ENCODE peak calls at places on chromosomes 3 and 15, in eight cellular contexts. X is heart right ventricle; D is cardiac muscle cell; W is ovary; Z is fibroblast of lung; H is uterus; J is CD8-positive, alpha-beta T cell; Y is endothelial cell of umbilical vein. M is an unnamed sample.

GRCh38 chr15:56343879-56344278 is 21.3 kb upstream of the TEX9 start:
- DNase-seq in J (no peak), H (no peak), Y (no peak), Z (no peak), X (no peak), W (no peak), D (no peak), M (no peak)

GRCh38 chr15:88708256-88709054 is 69.6 kb downstream of the ISG20 start:
- DNase-seq in Z (no peak), W (no peak), H (no peak), X (peak; percentile 26), J (no peak), D (peak; percentile 9), Y (no peak), M (no peak)

GRCh38 chr3:143963946-143964345 is 7.7 kb upstream of the DIPK2A start:
- DNase-seq in H (no peak), J (no peak), W (no peak), D (no peak), X (no peak), Z (no peak), Y (no peak), M (no peak)

GRCh38 chr3:105473521-105474223 is 107.0 kb downstream of the ALCAM start:
- DNase-seq in Z (peak; percentile 99), X (no peak), J (no peak), Y (no peak), D (peak; percentile 70), H (no peak), W (no peak), M (no peak)

GRCh38 chr15:28169361-28169760 is 70.2 kb upstream of the OCA2 start:
- DNase-seq in Z (no peak), Y (no peak), J (no peak), W (no peak), H (no peak), X (no peak), D (no peak), M (no peak)

GRCh38 chr3:121330586-121330985 is 215.2 kb downstream of the POLQ start:
- DNase-seq in Y (no peak), X (no peak), J (no peak), W (no peak), D (no peak), Z (peak; percentile 0), H (no peak), M (no peak)

GRCh38 chr3:86948840-86949239 is 42.1 kb downstream of the VGLL3 start:
- DNase-seq in H (no peak), W (no peak), J (no peak), D (peak; percentile 61), Z (peak; percentile 87), Y (no peak), X (no peak), M (no peak)

GRCh38 chr3:11060500-11061251 is 68.1 kb downstream of the SLC6A1 start:
- DNase-seq in H (peak; percentile 43), Y (peak; percentile 54), W (peak; percentile 76), D (peak; percentile 73), Z (peak; percentile 50), J (peak; percentile 5), X (peak; percentile 60), M (peak; percentile 61)

GRCh38 chr3:45776611-45777010 is 19.7 kb downstream of the SLC6A20 start:
- DNase-seq in Y (no peak), Z (no peak), H (no peak), W (no peak), X (no peak), D (peak; percentile 24), J (no peak), M (no peak)

GRCh38 chr15:40809051-40809450 is 1.8 kb upstream of the DNAJC17 start:
- DNase-seq in H (no peak), D (no peak), W (peak; percentile 33), J (no peak), Y (no peak), Z (no peak), X (no peak), M (no peak)

GRCh38 chr15:40806672-40807027 is 239 bp upstream of the ZFYVE19 start:
- DNase-seq in Z (no peak), J (no peak), X (no peak), Y (no peak), W (no peak), D (no peak), H (no peak), M (no peak)

GRCh38 chr15:40803688-40804087 is 3.2 kb upstream of the ZFYVE19 start:
- DNase-seq in H (no peak), D (no peak), W (no peak), Z (no peak), J (no peak), X (no peak), Y (no peak), M (no peak)

GRCh38 chr15:40807028-40807887 is at the start of the genes DNAJC17 and ZFYVE19:
- DNase-seq in W (peak; percentile 94), X (peak; percentile 95), H (peak; percentile 96), Z (peak; percentile 97), J (peak; percentile 86), D (peak; percentile 99), Y (peak; percentile 98), M (peak; percentile 99)

DNA sequence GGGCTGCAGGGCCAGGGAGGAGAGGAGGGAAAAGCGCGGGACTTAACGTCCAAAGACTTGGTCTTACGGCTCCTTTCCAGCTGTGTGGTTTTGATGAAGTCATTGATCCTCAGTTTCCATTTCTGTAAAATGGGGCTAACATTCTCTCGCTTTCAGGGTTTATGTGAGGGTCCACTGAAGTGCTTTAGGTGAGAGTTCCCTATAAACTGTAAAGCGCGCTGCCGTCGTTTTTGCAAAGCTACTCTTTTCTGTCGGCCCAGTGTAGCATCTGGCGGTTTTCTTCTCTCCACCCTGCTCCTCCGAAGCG is 568 bp upstream of the DNAJC17 start:
- DNase-seq in W (no peak), J (no peak), Z (no peak), X (no peak), H (no peak), D (no peak), Y (no peak), M (no peak)
- H3K36me3 ChIP-seq in W (no peaks in the 10 kb centered on the region), J (peaks cover 7% of the 10 kb centered on the region), Z (peaks cover 12% of the 10 kb centered on the region), X (peaks cover 22% of the 10 kb centered on the region), H (no peaks in the 10 kb centered on the region), D (no peaks in the 10 kb centered on the region), Y (peaks cover 2% of the 10 kb centered on the region), M (no peaks in the 10 kb centered on the region)

DNA sequence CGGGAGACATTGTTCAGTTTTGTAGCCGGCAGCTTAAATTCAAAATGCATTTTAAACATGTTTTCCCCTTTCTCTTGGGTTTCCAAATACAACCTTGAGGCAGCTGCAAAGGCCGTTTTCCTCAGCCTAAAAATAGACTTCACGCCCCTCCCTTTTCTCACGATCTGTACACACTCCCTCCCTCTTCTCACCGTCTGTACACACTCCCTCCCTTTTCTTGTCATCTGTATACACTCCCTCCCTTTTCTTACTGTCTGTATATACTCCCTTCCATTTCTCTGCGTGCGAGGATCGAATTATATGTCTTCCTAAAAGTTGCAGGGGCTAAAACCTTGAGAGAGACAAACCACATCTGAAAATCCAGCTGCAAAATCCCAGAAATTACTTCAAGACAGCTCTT is 8.9 kb downstream of the MUC4 start:
- DNase-seq in X (no peak), D (no peak), Y (no peak), Z (no peak), W (no peak), J (no peak), H (no peak), M (no peak)
- H3K27ac ChIP-seq in X (no peak overlapping the region), D (peak overlapping the region; percentile 64), Y (no peak overlapping the region), Z (no peak overlapping the region), W (no peak overlapping the region), J (no peak overlapping the region), H (peak overlapping the region; percentile 63), M (no peak overlapping the region)

DNA sequence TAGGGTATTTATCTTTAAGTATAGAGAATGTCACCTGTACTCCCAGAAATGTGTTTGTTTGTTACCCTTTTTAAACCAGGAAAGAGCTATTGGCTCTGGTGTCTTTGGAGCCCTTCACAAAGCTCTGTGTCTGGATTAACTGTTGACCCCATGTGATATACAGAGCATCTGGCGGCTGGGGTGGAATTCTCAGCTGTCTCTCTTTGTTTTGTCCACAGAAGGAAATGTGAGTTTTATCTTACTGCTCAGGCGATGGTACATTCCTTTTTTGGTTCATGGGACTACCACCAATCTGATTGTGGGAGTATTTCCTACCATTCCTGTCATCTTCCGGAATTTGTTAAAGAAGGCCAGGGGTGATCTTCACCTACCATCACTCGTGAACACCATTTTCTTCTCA is 120.3 kb downstream of the AKAP13 start:
- DNase-seq in W (no peak), Z (peak; percentile 32), D (peak; percentile 84), H (peak; percentile 58), X (no peak), Y (peak; percentile 41), J (no peak), M (peak; percentile 40)
- TF ChIP-seq CTCF in W (no peak), Z (no peak), D (no peak), H (no peak), X (no peak), Y (no peak), J (no peak), M (no peak)

GRCh38 chr15:65559941-65560340 is 29.7 kb downstream of the HACD3 start:
- DNase-seq in D (no peak), Y (no peak), X (no peak), H (no peak), J (no peak), Z (no peak), W (no peak), M (no peak)

GRCh38 chr15:65556622-65557021 is 26.4 kb downstream of the HACD3 start:
- DNase-seq in H (no peak), Y (no peak), J (no peak), Z (no peak), X (no peak), D (no peak), W (no peak), M (no peak)

GRCh38 chr15:65558336-65558735 is 28.1 kb downstream of the HACD3 start:
- DNase-seq in J (no peak), H (no peak), Z (peak; percentile 81), X (no peak), Y (no peak), D (peak; percentile 21), W (no peak), M (no peak)

GRCh38 chr15:65561934-65562333 is 31.7 kb downstream of the HACD3 start:
- DNase-seq in D (no peak), X (no peak), Y (no peak), Z (no peak), H (no peak), W (no peak), J (no peak), M (no peak)

GRCh38 chr15:65558997-65559760 is 28.9 kb downstream of the HACD3 start:
- DNase-seq in W (no peak), X (no peak), Z (no peak), J (no peak), D (no peak), H (no peak), Y (no peak), M (no peak)
- H3K36me3 ChIP-seq in W (no peaks in the 10 kb centered on the region), X (peaks cover 62% of the 10 kb centered on the region), Z (no peaks in the 10 kb centered on the region), J (peaks cover 12% of the 10 kb centered on the region), D (peaks cover 47% of the 10 kb centered on the region), H (no peaks in the 10 kb centered on the region), Y (peaks cover 25% of the 10 kb centered on the region), M (peaks cover 2% of the 10 kb centered on the region)